ENCODE peak calls at places on chromosomes 12 and 14, in six cellular contexts. Z is A549, U is K562, K is HepG2, C is GM12878, N is endothelial cell of umbilical vein. G is an unnamed sample.

GRCh38 chr12:100987552-100988277 is 193.1 kb downstream of the ANO4 start:
- DNase-seq in Z (peak), U (peak), K (peak), C (peak), N (peak), G (peak)

GRCh38 chr14:53581497-53581896 is 375.1 kb downstream of the BMP4 start:
- DNase-seq in Z (no peak), U (no peak), K (no peak), C (no peak), N (no peak), G (no peak)

GRCh38 chr12:83954939-83955601 is 957.5 kb downstream of the SLC6A15 start:
- DNase-seq in Z (no peak), U (no peak), K (no peak), C (no peak), N (no peak), G (peak)

GRCh38 chr12:52542157-52542556 is 10.8 kb downstream of the KRT71 start:
- DNase-seq in Z (no peak), U (no peak), K (no peak), C (no peak), N (no peak), G (no peak)

GRCh38 chr12:57549909-57550627 is at the start of gene KIF5A:
- DNase-seq in Z (peak), U (peak), K (no peak), C (no peak), N (no peak), G (no peak)

GRCh38 chr14:90698379-90698869 is 117.8 kb downstream of the TTC7B start:
- DNase-seq in Z (no peak), U (no peak), K (no peak), C (no peak), N (peak), G (no peak)

GRCh38 chr14:30214014-30214413 is 286.4 kb upstream of the PRKD1 start:
- DNase-seq in Z (no peak), U (no peak), K (no peak), C (no peak), N (peak), G (no peak)

GRCh38 chr12:70180140-70180539 is 63.1 kb upstream of the CNOT2 start:
- DNase-seq in Z (no peak), U (no peak), K (no peak), C (no peak), N (no peak), G (no peak)

GRCh38 chr12:93572712-93573551 is 457 bp downstream of the SOCS2 start:
- DNase-seq in Z (no peak), U (peak), K (no peak), C (no peak), N (peak), G (no peak)

GRCh38 chr12:129909051-129910020 is 5.5 kb upstream of the TMEM132D start:
- DNase-seq in Z (no peak), U (no peak), K (no peak), C (no peak), N (no peak), G (no peak)

GRCh38 chr14:69298131-69299071 is 38.4 kb downstream of the GALNT16 start:
- DNase-seq in Z (no peak), U (no peak), K (no peak), C (no peak), N (no peak), G (no peak)

GRCh38 chr12:67434653-67435375 is 165.7 kb downstream of the CAND1 start:
- DNase-seq in Z (peak), U (no peak), K (peak), C (no peak), N (no peak), G (no peak)

GRCh38 chr12:89247541-89247942 is 104.8 kb downstream of the DUSP6 start:
- DNase-seq in Z (no peak), U (no peak), K (peak), C (no peak), N (no peak), G (no peak)

GRCh38 chr12:59403259-59403932 is 192.4 kb upstream of the SLC16A7 start:
- DNase-seq in Z (peak), U (no peak), K (peak), C (no peak), N (peak), G (peak)

GRCh38 chr14:66680216-66680615 is 172.3 kb downstream of the GPHN start:
- DNase-seq in Z (no peak), U (no peak), K (no peak), C (no peak), N (no peak), G (no peak)

GRCh38 chr12:47894068-47894467 is 10.7 kb downstream of the VDR start:
- DNase-seq in Z (no peak), U (no peak), K (no peak), C (no peak), N (no peak), G (no peak)

GRCh38 chr14:61179776-61180398 is 101.3 kb downstream of the TMEM30B start:
- DNase-seq in Z (no peak), U (no peak), K (no peak), C (no peak), N (peak), G (no peak)

GRCh38 chr12:105321125-105321524 is 9.4 kb upstream of the C12orf75 start:
- DNase-seq in Z (no peak), U (no peak), K (no peak), C (no peak), N (no peak), G (peak)

GRCh38 chr12:107668743-107669142 is 16.9 kb upstream of the PWP1 start:
- DNase-seq in Z (no peak), U (no peak), K (no peak), C (no peak), N (no peak), G (no peak)

GRCh38 chr12:4445156-4446020 is at the start of gene FGF6:
- DNase-seq in Z (no peak), U (no peak), K (no peak), C (no peak), N (no peak), G (no peak)

GRCh38 chr12:52156757-52157565 is 34.9 kb downstream of the KRT80 start:
- DNase-seq in Z (peak), U (peak), K (peak), C (no peak), N (peak), G (peak)

GRCh38 chr12:40222247-40222646 is 2.5 kb upstream of the LRRK2 start:
- DNase-seq in Z (no peak), U (no peak), K (no peak), C (no peak), N (no peak), G (peak)

GRCh38 chr12:6584293-6584692 is 16.2 kb upstream of the NOP2 start:
- DNase-seq in Z (no peak), U (no peak), K (no peak), C (no peak), N (no peak), G (peak)

GRCh38 chr12:6364037-6364360 is 11.4 kb downstream of the SCNN1A start:
- DNase-seq in Z (no peak), U (no peak), K (no peak), C (no peak), N (no peak), G (no peak)

GRCh38 chr12:27361372-27361771 is 28.7 kb downstream of the BMAL2 start:
- DNase-seq in Z (no peak), U (no peak), K (no peak), C (no peak), N (no peak), G (no peak)

GRCh38 chr14:59037086-59037485 is 151.4 kb upstream of the DAAM1 start:
- DNase-seq in Z (no peak), U (no peak), K (no peak), C (no peak), N (no peak), G (no peak)

GRCh38 chr14:59038746-59039145 is 149.7 kb upstream of the DAAM1 start:
- DNase-seq in Z (no peak), U (no peak), K (no peak), C (no peak), N (no peak), G (no peak)

GRCh38 chr14:59032821-59033220 is 155.6 kb upstream of the DAAM1 start:
- DNase-seq in Z (no peak), U (no peak), K (no peak), C (no peak), N (no peak), G (no peak)

GRCh38 chr14:59037620-59038019 is 150.8 kb upstream of the DAAM1 start:
- DNase-seq in Z (no peak), U (no peak), K (no peak), C (no peak), N (no peak), G (no peak)

GRCh38 chr14:59036134-59036533 is 152.3 kb upstream of the DAAM1 start:
- DNase-seq in Z (no peak), U (no peak), K (no peak), C (no peak), N (no peak), G (no peak)
- TF ChIP-seq MYC in Z (no peak), U (no peak), K (no peak), C (no peak), N (no peak), G (no peak)

GRCh38 chr12:12661086-12661485 is 34.9 kb downstream of the GPR19 start:
- DNase-seq in Z (no peak), U (no peak), K (no peak), C (no peak), N (no peak), G (no peak)

GRCh38 chr12:12663644-12664294 is 32.2 kb downstream of the GPR19 start:
- DNase-seq in Z (no peak), U (no peak), K (no peak), C (no peak), N (no peak), G (no peak)

GRCh38 chr12:12668005-12668404 is 28.0 kb downstream of the GPR19 start:
- DNase-seq in Z (no peak), U (no peak), K (no peak), C (no peak), N (no peak), G (no peak)

GRCh38 chr12:12660201-12660600 is 35.8 kb downstream of the GPR19 start:
- DNase-seq in Z (no peak), U (no peak), K (no peak), C (no peak), N (no peak), G (no peak)

DNA sequence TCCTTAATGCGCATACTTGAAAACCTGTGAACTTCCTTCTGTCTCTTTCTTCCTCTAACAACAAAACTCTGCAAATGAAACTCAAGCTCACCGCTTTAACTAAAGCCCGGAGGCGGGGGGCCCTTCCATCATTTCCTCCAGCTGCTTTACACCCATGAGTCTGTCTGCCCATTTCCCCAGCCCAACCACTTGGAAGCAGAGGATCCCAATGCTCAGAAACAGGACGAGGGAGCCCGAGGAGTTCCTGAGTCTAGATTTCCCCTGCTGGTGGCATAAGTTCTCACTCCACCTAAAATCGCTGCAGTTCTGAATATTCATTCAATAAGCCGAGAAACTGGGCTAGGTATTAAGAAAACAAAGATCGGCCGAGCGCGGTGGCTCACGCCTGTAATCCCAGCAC is 30.8 kb downstream of the GPR19 start:
- DNase-seq in Z (no peak), U (no peak), K (no peak), C (no peak), N (no peak), G (no peak)
- TF ChIP-seq CTCF in Z (no peak), U (no peak), K (no peak), C (no peak), N (no peak), G (no peak)

GRCh38 chr12:110563702-110564470 is 19.2 kb downstream of the PPTC7 start:
- DNase-seq in Z (no peak), U (no peak), K (no peak), C (no peak), N (peak), G (peak)

GRCh38 chr12:110564471-110564991 is 18.6 kb downstream of the PPTC7 start:
- DNase-seq in Z (no peak), U (no peak), K (no peak), C (no peak), N (no peak), G (no peak)

GRCh38 chr12:110566993-110567392 is 16.1 kb downstream of the PPTC7 start:
- DNase-seq in Z (no peak), U (no peak), K (no peak), C (no peak), N (no peak), G (no peak)

GRCh38 chr12:110568752-110569151 is 14.4 kb downstream of the PPTC7 start:
- DNase-seq in Z (no peak), U (no peak), K (no peak), C (no peak), N (no peak), G (no peak)

DNA sequence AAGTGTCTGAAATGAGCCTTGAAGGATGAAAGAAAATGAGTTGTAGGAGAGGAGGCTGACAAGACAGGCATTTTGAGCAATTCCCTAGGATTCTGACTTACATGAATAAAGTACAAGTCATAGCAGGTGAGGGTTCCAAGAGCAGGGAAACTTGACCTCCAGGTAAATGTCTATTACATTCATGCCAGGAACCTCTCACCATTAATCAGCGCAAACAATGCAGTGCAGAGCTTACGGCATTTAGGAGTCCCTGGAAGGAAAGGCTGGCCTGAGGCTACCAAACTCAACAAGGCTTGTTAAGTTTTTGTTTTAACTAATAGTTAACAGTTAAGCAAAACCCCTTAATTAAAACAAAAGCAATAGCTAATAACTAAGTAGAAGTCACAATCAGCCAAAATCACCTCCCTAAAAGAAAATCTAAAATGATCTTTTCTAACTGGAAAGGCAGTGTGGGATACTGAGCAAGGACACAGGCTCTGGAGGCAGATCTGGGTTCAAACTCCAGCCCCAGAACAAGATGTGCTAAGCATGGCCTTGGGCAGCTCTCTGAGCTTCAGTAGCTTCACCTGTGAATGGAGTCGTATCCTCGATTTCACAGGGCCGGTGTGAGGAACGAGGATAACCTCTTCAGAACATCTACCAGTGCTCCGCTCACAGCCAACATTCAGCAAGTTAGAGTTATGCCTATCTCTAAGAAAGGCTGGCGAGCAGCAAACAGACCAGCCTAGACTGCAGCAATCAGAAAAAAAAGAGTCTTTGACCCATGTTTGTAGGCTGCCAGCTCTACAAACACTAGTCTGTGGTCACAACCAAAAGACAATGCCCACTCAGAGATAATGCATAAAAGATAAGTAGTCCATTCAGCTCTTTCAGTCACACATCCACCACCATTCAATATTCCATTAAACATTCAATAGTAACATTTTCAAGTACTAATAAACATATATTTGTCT is 16.9 kb downstream of the PPTC7 start:
- DNase-seq in Z (no peak), U (no peak), K (peak), C (no peak), N (no peak), G (no peak)
- TF ChIP-seq MYC in Z (no peak), U (no peak), K (no peak), C (no peak), N (no peak), G (no peak)

DNA sequence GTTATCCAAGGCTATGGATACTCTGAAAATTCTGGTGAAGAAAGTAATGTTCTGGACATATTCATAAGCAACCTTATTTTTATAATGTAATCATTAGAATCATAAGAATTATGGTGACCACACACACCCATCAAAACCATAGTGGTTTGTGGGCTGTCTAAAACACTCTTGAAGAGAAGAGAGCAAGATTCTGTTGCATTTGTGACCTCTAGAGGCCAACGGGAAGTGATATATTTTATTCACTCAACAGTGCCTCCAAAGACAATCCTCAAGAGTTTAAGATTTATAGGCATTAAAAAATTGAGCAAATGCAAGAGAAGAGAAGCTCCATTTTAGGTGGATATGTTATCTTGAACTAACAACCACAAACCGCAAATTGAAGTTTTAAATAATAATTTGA is 68.5 kb upstream of the LGR5 start:
- DNase-seq in Z (no peak), U (no peak), K (peak), C (no peak), N (no peak), G (peak)
- TF ChIP-seq CTCF in Z (no peak), U (peak), K (peak), C (no peak), N (no peak), G (no peak)

DNA sequence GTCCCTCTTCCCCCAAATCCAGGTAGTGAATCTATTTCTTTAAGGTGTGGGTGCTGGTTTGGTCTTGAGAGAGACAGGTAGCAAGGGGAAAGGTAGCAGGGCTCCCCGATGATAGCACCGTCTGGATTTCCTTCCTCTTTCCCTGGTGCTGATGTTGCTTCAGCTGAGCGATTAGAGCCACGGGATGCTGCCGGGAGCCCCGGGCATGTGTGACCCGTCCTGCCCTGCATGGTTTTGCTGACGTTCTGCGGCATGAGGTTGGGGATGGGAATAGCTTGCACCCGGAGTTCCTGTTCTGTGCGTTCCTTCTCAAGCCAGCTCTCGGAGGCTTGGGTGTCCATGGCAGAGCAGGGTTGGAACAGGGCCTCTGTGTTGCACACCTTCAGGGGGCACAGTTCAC is 107.3 kb downstream of the TSPAN9 start:
- DNase-seq in Z (no peak), U (no peak), K (no peak), C (no peak), N (no peak), G (no peak)
- TF ChIP-seq MYC in Z (no peak), U (no peak), K (no peak), C (no peak), N (no peak), G (no peak)

DNA sequence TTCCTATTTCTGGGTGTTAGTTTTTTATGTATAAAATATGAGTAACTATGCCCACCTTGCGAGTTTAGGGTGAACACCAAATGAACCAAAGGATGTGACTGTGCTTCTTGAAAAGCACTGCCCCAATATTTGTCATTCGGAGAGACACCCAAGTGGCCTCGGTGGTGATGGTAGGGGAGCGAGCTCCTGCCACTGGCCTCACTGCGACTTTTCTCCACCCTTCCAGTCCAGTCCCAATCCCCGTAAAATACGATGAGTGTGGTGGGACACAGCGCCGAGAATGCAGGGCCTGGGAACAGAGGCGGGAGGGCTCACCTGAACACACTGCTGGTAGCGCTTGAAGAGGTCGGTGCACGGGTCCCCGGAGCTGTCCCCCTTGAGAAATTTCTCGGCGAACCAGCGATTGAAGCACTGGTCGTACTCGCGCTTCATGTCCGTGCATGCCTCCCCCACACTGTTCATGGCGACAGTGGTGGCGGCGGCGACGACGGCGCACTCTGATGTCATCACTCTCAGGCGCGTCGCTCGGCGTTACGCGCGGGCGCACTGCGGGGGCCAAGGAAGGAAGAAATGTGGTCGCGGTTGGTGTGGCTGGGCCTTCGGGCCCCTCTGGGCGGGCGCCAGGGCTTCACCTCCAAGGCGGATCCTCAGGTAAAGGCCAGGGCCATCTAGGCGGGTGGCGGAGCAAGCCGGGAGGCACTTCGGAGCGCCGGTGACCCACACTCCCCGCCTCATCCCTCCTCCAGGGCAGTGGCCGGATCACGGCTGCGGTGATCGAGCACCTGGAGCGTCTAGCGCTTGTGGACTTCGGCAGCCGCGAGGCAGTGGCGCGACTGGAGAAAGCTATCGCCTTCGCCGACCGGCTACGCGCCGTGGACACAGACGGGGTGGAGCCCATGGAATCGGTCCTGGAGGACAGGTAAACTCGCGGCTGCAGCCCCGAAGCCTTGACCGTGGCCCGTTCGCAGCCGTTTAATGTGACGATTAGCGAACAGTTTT is at the start of the genes GATC and TRIAP1:
- DNase-seq in Z (peak), U (peak), K (peak), C (peak), N (peak), G (peak)
- TF ChIP-seq CTCF in Z (no peak), U (no peak), K (peak), C (no peak), N (no peak), G (no peak)

GRCh38 chr14:96067985-96068930 is 29.1 kb downstream of the C14orf132 start:
- DNase-seq in Z (no peak), U (no peak), K (no peak), C (no peak), N (no peak), G (no peak)

GRCh38 chr14:96069421-96069820 is 30.3 kb downstream of the C14orf132 start:
- DNase-seq in Z (no peak), U (no peak), K (no peak), C (no peak), N (no peak), G (no peak)

GRCh38 chr14:96071561-96071960 is 32.4 kb downstream of the C14orf132 start:
- DNase-seq in Z (no peak), U (no peak), K (no peak), C (no peak), N (no peak), G (no peak)

GRCh38 chr14:96072076-96072475 is 32.9 kb downstream of the C14orf132 start:
- DNase-seq in Z (no peak), U (no peak), K (no peak), C (no peak), N (no peak), G (no peak)

GRCh38 chr14:96072746-96073145 is 33.6 kb downstream of the C14orf132 start:
- DNase-seq in Z (no peak), U (no peak), K (no peak), C (no peak), N (no peak), G (no peak)
- TF ChIP-seq MYC in Z (no peak), U (no peak), K (no peak), C (no peak), N (no peak), G (no peak)

G was measured in NB4.